ENCODE peak calls at places on chromosomes 11 and 22, in eight cellular contexts. Q is ovary, Y is IMR-90, X is right lobe of liver, Z is sigmoid colon, N is GM12891, H is lower leg skin, R is HepG2. C is an unnamed sample.

GRCh38 chr22:27682438-27682837 is 119.1 kb downstream of the MN1 start:
- DNase-seq in R (no peak), Q (no peak), H (no peak), Y (no peak), N (no peak), Z (no peak), X (peak; percentile 20), C (no peak)

GRCh38 chr22:41939981-41940852 is 6.7 kb downstream of the CENPM start:
- DNase-seq in N (no peak), X (no peak), Q (no peak), H (peak; percentile 90), Z (no peak), R (no peak), Y (no peak), C (no peak)

GRCh38 chr11:6225024-6225423 is 9.4 kb downstream of the FHIP1B start:
- DNase-seq in Y (no peak), Q (no peak), H (no peak), X (no peak), N (no peak), R (no peak), Z (no peak), C (no peak)

GRCh38 chr11:107562647-107563208 is 2.8 kb downstream of the ALKBH8 start:
- DNase-seq in X (no peak), N (no peak), Z (no peak), H (no peak), Y (peak; percentile 91), Q (no peak), R (peak; percentile 7), C (peak; percentile 6)

GRCh38 chr11:16898274-16898985 is 115.8 kb downstream of the PLEKHA7 start:
- DNase-seq in N (no peak), R (no peak), Y (no peak), H (no peak), Z (no peak), X (no peak), Q (no peak), C (no peak)

GRCh38 chr22:39185601-39186012 is 33.1 kb upstream of the CBX7 start:
- DNase-seq in X (no peak), Y (peak; percentile 49), H (peak; percentile 91), Q (no peak), N (no peak), R (peak; percentile 50), Z (peak; percentile 89), C (no peak)

GRCh38 chr11:94758671-94759070 is 9.5 kb upstream of the AMOTL1 start:
- DNase-seq in N (no peak), Y (no peak), X (no peak), R (no peak), Z (no peak), Q (no peak), H (no peak), C (no peak)

GRCh38 chr22:49007013-49007653 is 820.5 kb downstream of the BRD1 start:
- DNase-seq in Y (no peak), X (no peak), N (no peak), Z (no peak), R (no peak), H (peak; percentile 81), Q (no peak), C (no peak)

GRCh38 chr11:67050139-67050538 is 6.5 kb upstream of the RHOD start:
- DNase-seq in Z (no peak), Q (no peak), Y (no peak), N (no peak), R (peak; percentile 15), X (no peak), H (no peak), C (no peak)

GRCh38 chr22:42792909-42793847 is 63.9 kb downstream of the ARFGAP3 start:
- DNase-seq in X (peak; percentile 45), N (no peak), H (peak; percentile 85), Z (peak; percentile 66), Q (no peak), Y (no peak), R (no peak), C (no peak)

GRCh38 chr22:42162728-42163489 is 32.3 kb upstream of the CYP2D6 start:
- DNase-seq in R (no peak), Z (peak; percentile 17), N (no peak), X (no peak), Q (no peak), H (no peak), Y (no peak), C (no peak)

GRCh38 chr11:44751066-44751465 is 24.3 kb downstream of the TSPAN18 start:
- DNase-seq in H (peak; percentile 87), Q (no peak), N (no peak), Y (no peak), R (no peak), X (no peak), Z (no peak), C (no peak)

GRCh38 chr11:12829536-12830314 is 155.5 kb downstream of the TEAD1 start:
- DNase-seq in Z (no peak), Y (no peak), Q (no peak), N (no peak), X (no peak), R (no peak), H (no peak), C (no peak)

GRCh38 chr11:12826441-12826840 is 152.2 kb downstream of the TEAD1 start:
- DNase-seq in Y (no peak), Q (no peak), N (no peak), X (no peak), Z (no peak), H (no peak), R (no peak), C (no peak)

GRCh38 chr11:12827369-12827768 is 153.1 kb downstream of the TEAD1 start:
- DNase-seq in H (no peak), Q (no peak), X (no peak), R (no peak), Z (no peak), N (no peak), Y (no peak), C (no peak)

GRCh38 chr11:12829131-12829530 is 154.9 kb downstream of the TEAD1 start:
- DNase-seq in Z (no peak), Y (no peak), Q (peak; percentile 43), R (peak; percentile 72), X (no peak), N (no peak), H (no peak), C (no peak)

DNA sequence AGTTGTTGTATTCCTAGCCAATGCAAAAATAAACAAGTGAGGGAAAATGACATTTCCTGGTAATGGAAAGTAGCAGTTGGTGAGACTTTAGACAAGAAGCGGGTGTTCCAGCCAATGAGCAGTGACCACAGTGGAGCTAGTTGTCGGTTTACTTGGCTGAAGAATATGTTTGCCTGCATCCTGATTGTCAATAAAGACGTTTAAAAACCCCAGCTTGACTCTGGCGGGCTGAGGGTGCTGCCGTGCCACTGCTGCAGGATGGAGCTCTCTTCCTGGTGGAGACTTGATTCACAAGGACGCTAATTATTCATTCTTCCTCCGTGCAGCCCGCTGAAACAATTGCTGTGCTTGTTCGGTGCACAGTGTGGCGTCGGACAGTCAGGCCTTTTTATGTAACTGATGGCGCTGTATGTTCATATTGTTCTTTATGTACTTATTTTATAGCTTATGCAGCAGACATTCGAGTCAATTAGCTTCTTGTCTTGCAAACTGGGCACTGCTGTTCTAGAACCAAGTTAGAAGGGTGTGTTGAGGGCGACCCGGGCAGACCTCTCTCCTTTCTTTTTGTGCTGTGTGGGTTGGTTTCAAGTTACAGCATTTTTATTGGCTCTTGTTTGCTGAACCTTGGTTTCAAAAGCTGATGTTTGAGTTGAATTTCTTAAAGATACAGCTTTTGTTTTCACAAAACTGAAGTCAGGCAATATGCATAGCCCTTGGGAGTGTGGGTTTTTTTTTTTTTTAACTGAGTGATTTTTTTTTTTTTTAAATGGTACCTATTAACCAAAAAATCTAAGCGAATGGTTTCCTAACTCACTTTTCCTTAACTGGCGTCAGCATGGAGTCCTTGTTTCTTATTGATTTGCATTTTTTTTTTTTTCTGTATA is 153.9 kb downstream of the TEAD1 start:
- DNase-seq in H (peak; percentile 87), Y (peak; percentile 79), Q (peak; percentile 34), X (peak; percentile 57), Z (no peak), R (peak; percentile 66), N (no peak), C (peak; percentile 25)
- TF ChIP-seq POLR2A in H (no peak), Y (no peak), Q (no peak), X (no peak), Z (no peak), R (peak; percentile 52), N (no peak), C (no peak)

GRCh38 chr22:23152238-23153114 is 7.2 kb downstream of the RAB36 start:
- DNase-seq in H (no peak), Z (no peak), R (peak; percentile 90), Q (no peak), X (no peak), N (no peak), Y (no peak), C (no peak)
- TF ChIP-seq POLR2A in H (no peak), Z (no peak), R (peak; percentile 36), Q (no peak), X (no peak), N (no peak), Y (no peak), C (no peak)

DNA sequence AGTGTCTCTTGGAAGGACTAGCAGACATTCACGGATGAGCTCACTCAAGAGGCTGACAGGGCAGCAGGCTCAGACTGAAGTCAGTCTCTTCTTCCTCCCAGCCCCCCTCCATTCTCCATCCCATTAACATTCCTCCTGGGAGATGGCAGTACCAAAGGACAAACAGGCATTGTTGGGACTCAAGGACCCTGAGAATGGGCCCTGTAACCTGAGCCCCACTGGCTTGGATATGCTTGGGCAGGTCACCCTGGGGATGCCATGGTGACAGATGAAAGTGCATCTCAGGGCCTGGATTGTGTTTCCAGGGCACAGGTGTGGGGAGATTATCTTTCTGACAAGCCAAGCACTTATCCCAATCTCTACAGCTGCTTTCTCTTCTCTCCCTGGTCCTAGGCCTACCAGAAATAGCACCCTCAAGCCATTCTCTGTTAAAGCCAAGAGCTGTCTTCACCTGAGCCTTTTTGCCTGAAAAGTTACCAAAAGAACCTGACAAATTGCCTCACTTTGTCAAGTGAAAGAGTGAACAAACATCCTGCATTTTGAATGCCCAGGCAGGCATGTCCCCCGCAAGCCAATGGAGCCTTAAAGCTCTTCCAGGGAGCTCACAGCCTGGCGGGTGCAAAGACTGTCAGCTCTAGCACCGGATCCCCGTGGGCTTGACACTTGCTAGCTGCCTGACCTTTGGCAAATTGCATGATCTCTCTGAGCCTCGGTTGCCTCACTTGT is 366.0 kb upstream of the NARS2 start:
- DNase-seq in N (no peak), Z (no peak), X (no peak), Y (no peak), H (peak; percentile 50), R (peak; percentile 10), Q (no peak), C (no peak)
- TF ChIP-seq POLR2A in N (no peak), Z (no peak), X (no peak), Y (no peak), H (no peak), R (no peak), Q (no peak), C (no peak)

DNA sequence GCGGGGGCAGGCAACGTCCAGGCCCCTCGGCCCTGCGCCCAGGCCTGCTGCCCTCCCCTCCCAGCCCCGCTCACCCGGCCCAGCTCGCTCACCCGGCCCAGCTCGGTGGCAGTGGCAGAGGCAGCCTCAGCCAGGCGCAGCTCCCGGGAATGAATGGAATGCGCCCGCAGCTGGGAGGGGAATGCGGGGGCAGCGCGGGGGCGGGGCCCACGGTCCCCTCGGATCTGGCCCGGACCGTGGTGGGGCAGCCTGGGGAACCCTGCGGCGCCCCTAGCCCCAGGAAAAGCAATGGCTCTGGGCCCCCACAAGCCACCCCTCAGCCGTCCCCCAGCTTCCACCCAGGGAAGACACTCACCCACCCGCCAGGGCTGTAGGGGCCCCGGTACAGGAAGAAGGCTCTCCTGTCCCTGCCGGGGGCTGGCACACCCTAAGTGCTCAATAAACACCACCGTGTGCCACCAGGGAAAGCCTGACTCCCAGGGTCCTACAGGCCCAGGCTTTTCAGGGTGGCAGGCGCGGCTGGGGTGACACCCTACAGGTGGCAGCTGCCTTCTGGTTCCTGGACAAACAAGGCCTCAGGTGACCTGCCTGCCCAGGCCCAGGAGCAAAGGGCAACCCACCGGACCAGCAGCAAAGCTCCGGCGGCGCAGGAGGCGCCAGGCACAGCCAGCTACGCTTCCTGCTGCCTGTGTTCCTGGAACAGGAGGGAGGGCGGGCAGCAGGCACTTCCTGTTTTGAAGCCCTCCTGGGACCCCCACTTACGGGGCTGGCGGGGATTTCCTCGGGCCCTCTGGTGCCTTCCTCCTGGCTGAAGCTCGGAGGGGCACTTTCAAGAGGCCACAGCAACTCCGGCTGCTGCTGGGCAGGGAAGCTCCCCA is 13.8 kb downstream of the PLXNB2 start:
- DNase-seq in Z (no peak), X (peak; percentile 89), Y (peak; percentile 60), Q (peak; percentile 68), H (no peak), N (no peak), R (peak; percentile 87), C (peak; percentile 72)
- TF ChIP-seq POLR2A in Z (no peak), X (peak; percentile 70), Y (no peak), Q (no peak), H (no peak), N (no peak), R (peak; percentile 72), C (peak; percentile 31)